ENCODE peak calls at places on chromosomes 13 and 19, in five cellular contexts. P, H, D, V and Q are unnamed samples. For H3K9me3, the result is how much of the 10 kb centered on the place peaks cover.

GRCh38 chr13:77537302-77537919 is 1.9 kb downstream of the SCEL start:
- DNase-seq in P (no peak), D (no peak), H (no peak), V (no peak), Q (no peak)

GRCh38 chr13:49667773-49668172 is 23.5 kb downstream of the EBPL start:
- DNase-seq in V (no peak), H (no peak), D (no peak), P (no peak), Q (no peak)

GRCh38 chr13:110912651-110913051 is 2.2 kb downstream of the ANKRD10 start:
- DNase-seq in P (no peak), D (no peak), V (no peak), H (no peak), Q (no peak)

GRCh38 chr19:35767288-35768081 is 7.9 kb upstream of the ARHGAP33 start:
- DNase-seq in D (no peak), H (no peak), P (no peak), V (no peak), Q (no peak)

GRCh38 chr19:38268539-38268938 is 4.2 kb downstream of the SPINT2 start:
- DNase-seq in H (no peak), P (no peak), D (no peak), V (no peak), Q (no peak)

GRCh38 chr19:35908977-35909683 is 1.0 kb upstream of the TYROBP start:
- DNase-seq in H (no peak), P (no peak), D (peak), V (peak), Q (peak)

GRCh38 chr13:21240586-21240985 is 64.1 kb downstream of the MRPL57 start:
- DNase-seq in V (no peak), P (no peak), D (peak), H (no peak), Q (no peak)

GRCh38 chr13:33277946-33278345 is 7.6 kb downstream of the STARD13 start:
- DNase-seq in P (no peak), D (no peak), H (no peak), V (no peak), Q (no peak)

GRCh38 chr13:48562296-48563066 is 29.6 kb upstream of the RCBTB2 start:
- DNase-seq in P (no peak), H (no peak), V (no peak), D (peak), Q (no peak)

GRCh38 chr19:53608381-53608780 is 23.4 kb upstream of the DPRX start:
- DNase-seq in D (no peak), P (no peak), V (no peak), H (no peak), Q (no peak)

GRCh38 chr19:48135411-48135810 is 24.8 kb upstream of the PLA2G4C start:
- DNase-seq in H (no peak), V (no peak), D (peak), P (no peak), Q (no peak)

GRCh38 chr13:90683711-90684131 is 663.8 kb upstream of the MIR17HG start:
- DNase-seq in V (no peak), D (no peak), P (no peak), H (no peak), Q (no peak)

GRCh38 chr19:18160792-18161690 is 8.1 kb downstream of the PIK3R2 start:
- DNase-seq in V (peak), D (peak), H (no peak), P (peak), Q (peak)

GRCh38 chr13:46181799-46182490 is at the start of gene LCP1:
- DNase-seq in H (no peak), D (peak), V (no peak), P (no peak), Q (peak)

GRCh38 chr13:74305876-74306275 is 171.7 kb upstream of the KLF12 start:
- DNase-seq in D (no peak), H (no peak), V (no peak), P (no peak), Q (no peak)

GRCh38 chr19:43525836-43526771 is 897 bp downstream of the ETHE1 start:
- DNase-seq in H (no peak), V (no peak), D (no peak), P (peak), Q (no peak)

GRCh38 chr13:61648546-61648945 is 232.9 kb upstream of the PCDH20 start:
- DNase-seq in P (no peak), H (no peak), V (no peak), D (no peak), Q (no peak)

GRCh38 chr19:49374665-49375434 is 11.2 kb downstream of the DKKL1 start:
- DNase-seq in V (no peak), H (no peak), D (no peak), P (no peak), Q (no peak)

GRCh38 chr19:44596428-44597130 is 16.8 kb upstream of the IGSF23 start:
- DNase-seq in H (no peak), V (no peak), P (peak), D (no peak), Q (no peak)

GRCh38 chr19:2567996-2568395 is 92.1 kb downstream of the GADD45B start:
- DNase-seq in D (no peak), H (no peak), P (no peak), V (no peak), Q (no peak)

GRCh38 chr13:42272115-42272756 is at the start of gene AKAP11:
- DNase-seq in P (no peak), D (peak), V (peak), H (no peak), Q (peak)

GRCh38 chr13:50712882-50713281 is 130.6 kb downstream of the DLEU7 start:
- DNase-seq in H (no peak), P (no peak), D (no peak), V (no peak), Q (no peak)

GRCh38 chr13:111948811-111949210 is 118.1 kb upstream of the SOX1 start:
- DNase-seq in V (no peak), D (no peak), P (no peak), H (no peak), Q (no peak)

GRCh38 chr19:55519461-55520311 is 17.2 kb downstream of the SBK2 start:
- DNase-seq in V (no peak), H (peak), P (no peak), D (no peak), Q (no peak)

GRCh38 chr13:80251403-80251802 is 89.5 kb downstream of the SPRY2 start:
- DNase-seq in P (no peak), D (no peak), H (no peak), V (no peak), Q (no peak)

GRCh38 chr19:49567722-49568454 is 12.5 kb downstream of the NOSIP start:
- DNase-seq in D (peak), H (no peak), P (no peak), V (no peak), Q (no peak)

GRCh38 chr19:39411006-39411831 is 1.2 kb upstream of the PLEKHG2 start:
- DNase-seq in P (peak), H (no peak), D (no peak), V (no peak), Q (no peak)

GRCh38 chr13:49022472-49023144 is 46.9 kb downstream of the FNDC3A start:
- DNase-seq in D (no peak), V (no peak), H (no peak), P (no peak), Q (no peak)

GRCh38 chr13:94764576-94765321 is 52.4 kb upstream of the SOX21 start:
- DNase-seq in V (no peak), D (peak), H (no peak), P (no peak), Q (no peak)

GRCh38 chr19:46345157-46345556 is 1.7 kb upstream of the PPP5C start:
- DNase-seq in H (no peak), V (no peak), P (no peak), D (no peak), Q (no peak)

GRCh38 chr19:4759388-4760284 is 31.9 kb upstream of the FEM1A start:
- DNase-seq in P (peak), H (peak), D (no peak), V (peak), Q (peak)
- H3K4me3 ChIP-seq in P (peak), H (peak), D (no peak), V (peak), Q (no peak)

DNA sequence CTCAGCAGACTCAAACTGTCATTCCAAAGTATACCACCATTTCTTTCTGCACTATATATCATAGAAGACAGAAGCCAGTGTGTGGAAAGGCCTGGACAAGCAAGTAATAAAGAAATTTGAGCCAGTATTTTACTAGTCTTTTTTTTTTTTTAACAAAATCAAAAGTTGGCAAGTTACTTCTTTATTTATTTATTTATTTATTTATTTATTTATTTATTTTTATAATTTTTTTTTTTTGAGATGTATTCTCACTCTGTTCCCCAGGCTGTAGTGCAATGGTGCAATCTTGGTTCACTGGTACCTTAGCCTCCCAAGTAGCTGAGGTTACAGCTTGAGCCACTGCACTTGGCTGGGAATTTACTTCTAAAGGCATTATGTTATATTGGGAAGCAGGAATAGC is 25.3 kb downstream of the ZNF493 start:
- DNase-seq in D (no peak), H (no peak), V (no peak), P (no peak), Q (no peak)
- H3K9me3 ChIP-seq in D (half or more), H (under half), V (half or more), P (under half), Q (under half)

DNA sequence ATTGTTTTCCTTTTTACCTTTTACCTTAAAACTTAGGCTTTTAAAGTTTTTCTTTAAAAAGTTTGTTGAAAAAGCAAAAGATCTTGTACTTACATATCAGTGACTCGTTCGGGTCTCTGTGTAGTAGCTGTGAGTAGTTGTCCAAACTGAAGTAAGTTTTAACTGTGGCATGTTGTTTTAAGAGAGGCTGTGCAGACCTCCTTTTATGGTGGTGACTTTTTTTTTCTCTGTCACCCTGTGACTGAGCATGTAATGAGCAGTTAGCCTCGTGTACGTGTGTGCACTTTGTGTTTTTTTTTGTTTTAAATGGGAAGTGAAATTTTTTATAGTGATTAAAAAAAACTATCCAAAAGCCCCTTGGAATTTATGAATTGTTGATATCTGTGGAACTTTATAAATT is at the start of gene GPR183:
- DNase-seq in V (no peak), D (no peak), H (no peak), P (no peak), Q (no peak)
- H3K4me3 ChIP-seq in V (peak), D (no peak), H (no peak), P (peak), Q (no peak)

DNA sequence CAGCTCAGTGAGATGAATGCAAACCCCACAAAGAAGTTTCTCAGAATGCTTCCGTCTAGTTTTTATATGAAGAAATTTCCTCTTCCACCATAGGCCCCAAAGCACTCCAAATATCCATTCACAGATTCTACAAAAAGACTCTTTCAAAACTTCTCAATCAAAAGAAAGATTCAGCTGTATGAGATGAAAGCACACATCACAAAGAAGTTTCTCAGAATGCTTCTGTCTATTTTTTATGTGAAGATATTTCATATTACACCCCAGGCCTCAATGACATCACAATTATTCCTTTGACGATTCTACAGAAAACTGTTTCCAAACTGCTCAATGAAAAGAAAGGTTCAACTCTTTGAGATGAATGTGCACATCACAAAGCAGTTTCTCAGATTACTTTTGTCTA is 1819.4 kb downstream of the UQCRFS1 start:
- DNase-seq in P (no peak), H (no peak), V (no peak), D (no peak), Q (no peak)
- H3K9me3 ChIP-seq in P (under half), H (under half), V (under half), D (under half), Q (under half)

GRCh38 chr19:41449865-41450178 is 6.9 kb downstream of the ERICH4 start:
- DNase-seq in P (no peak), V (no peak), H (no peak), D (no peak), Q (no peak)

GRCh38 chr19:41445575-41445974 is 2.6 kb downstream of the ERICH4 start:
- DNase-seq in P (no peak), V (no peak), H (no peak), D (no peak), Q (no peak)

GRCh38 chr19:41449079-41449864 is 6.3 kb downstream of the ERICH4 start:
- DNase-seq in V (peak), P (peak), D (peak), H (peak), Q (peak)

GRCh38 chr19:41443813-41444455 is 978 bp downstream of the ERICH4 start:
- DNase-seq in H (no peak), V (no peak), P (no peak), D (no peak), Q (no peak)

GRCh38 chr19:41447732-41448332 is 4.9 kb downstream of the ERICH4 start:
- DNase-seq in H (no peak), V (no peak), P (no peak), D (no peak), Q (no peak)
- H3K4me3 ChIP-seq in H (no peak), V (peak), P (no peak), D (no peak), Q (no peak)

GRCh38 chr13:43983373-43983772 is 103.7 kb downstream of the LACC1 start:
- DNase-seq in V (no peak), H (no peak), D (no peak), P (no peak), Q (no peak)

GRCh38 chr13:43981512-43982301 is 102.0 kb downstream of the LACC1 start:
- DNase-seq in V (no peak), D (no peak), H (no peak), P (no peak), Q (no peak)

GRCh38 chr13:43985437-43986051 is 105.8 kb downstream of the LACC1 start:
- DNase-seq in D (no peak), H (no peak), P (no peak), V (no peak), Q (no peak)

GRCh38 chr13:43986395-43986794 is 106.7 kb downstream of the LACC1 start:
- DNase-seq in D (no peak), V (no peak), P (no peak), H (no peak), Q (no peak)

GRCh38 chr13:43984292-43984691 is 104.6 kb downstream of the LACC1 start:
- DNase-seq in D (no peak), V (no peak), P (no peak), H (no peak), Q (no peak)
- H3K9me3 ChIP-seq in D (under half), V (under half), P (under half), H (under half), Q (under half)

GRCh38 chr19:21143846-21144245 is 2.0 kb downstream of the ZNF431 start:
- DNase-seq in H (no peak), D (no peak), V (no peak), P (no peak), Q (no peak)
- H3K4me3 ChIP-seq in H (no peak), D (peak), V (no peak), P (no peak), Q (no peak)

GRCh38 chr19:28815257-28815656 is 397.7 kb downstream of the UQCRFS1 start:
- DNase-seq in P (no peak), H (no peak), D (no peak), V (no peak), Q (no peak)
- H3K9me3 ChIP-seq in P (under half), H (under half), D (under half), V (under half), Q (under half)

DNA sequence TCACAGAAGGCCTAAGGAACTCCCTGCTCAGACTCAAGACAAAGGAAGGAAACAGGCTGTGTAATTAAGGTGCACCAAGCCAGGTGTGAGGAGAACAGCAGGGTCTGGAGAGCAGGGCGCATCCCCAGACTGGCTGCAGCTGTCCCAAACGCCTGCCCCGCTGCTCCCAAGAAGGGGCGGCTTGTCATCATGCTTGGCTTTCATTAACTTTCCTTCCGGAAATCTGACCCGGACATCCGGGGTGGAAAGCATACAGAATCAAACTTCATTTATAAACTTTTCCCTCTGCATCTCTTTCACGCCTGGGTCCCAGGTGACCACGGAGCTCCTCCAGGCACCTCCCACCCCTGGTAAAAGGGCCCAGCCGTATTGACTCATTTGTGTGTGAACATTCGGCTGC is 31.7 kb downstream of the TSHZ3 start:
- DNase-seq in H (no peak), P (no peak), V (no peak), D (no peak), Q (no peak)
- H3K4me3 ChIP-seq in H (no peak), P (no peak), V (no peak), D (no peak), Q (no peak)